ENCODE peak calls at places on chromosomes 1 and 21, in six cellular contexts. O is substantia nigra, A is heart right ventricle, H is pancreas, F is heart left ventricle, L is psoas muscle. P is an unnamed sample.

GRCh38 chr1:21596628-21597027 is 72.5 kb downstream of the RAP1GAP start:
- DNase-seq in O (no peak), A (no peak), H (no peak), F (no peak), L (no peak), P (no peak)

GRCh38 chr1:12629521-12629956 is 11.5 kb upstream of the DHRS3 start:
- DNase-seq in O (no peak), A (no peak), H (no peak), F (no peak), L (peak; percentile 17), P (no peak)

GRCh38 chr1:13543927-13544556 is 30.2 kb upstream of the LRRC38 start:
- DNase-seq in O (peak; percentile 18), A (peak; percentile 65), H (peak; percentile 25), F (peak; percentile 64), L (peak; percentile 87), P (no peak)

GRCh38 chr1:19463204-19463803 is 22.0 kb downstream of the CAPZB start:
- DNase-seq in O (no peak), A (no peak), H (no peak), F (no peak), L (no peak), P (no peak)

GRCh38 chr1:64624446-64624766 is 120.5 kb upstream of the RAVER2 start:
- DNase-seq in O (no peak), A (no peak), H (no peak), F (peak; percentile 21), L (no peak), P (no peak)

GRCh38 chr1:159239551-159240220 is 35.0 kb downstream of the ACKR1 start:
- DNase-seq in O (no peak), A (no peak), H (no peak), F (no peak), L (no peak), P (no peak)

GRCh38 chr1:179178965-179179364 is 50.5 kb downstream of the ABL2 start:
- DNase-seq in O (no peak), A (no peak), H (no peak), F (no peak), L (no peak), P (no peak)

GRCh38 chr1:102434421-102434820 is 437.7 kb upstream of the OLFM3 start:
- DNase-seq in O (no peak), A (no peak), H (no peak), F (no peak), L (no peak), P (no peak)

GRCh38 chr1:169109561-169110134 is 3.2 kb downstream of the ATP1B1 start:
- DNase-seq in O (no peak), A (no peak), H (peak; percentile 69), F (peak; percentile 70), L (no peak), P (no peak)

GRCh38 chr1:36520771-36521420 is 38.2 kb upstream of the CSF3R start:
- DNase-seq in O (no peak), A (no peak), H (no peak), F (no peak), L (no peak), P (no peak)

GRCh38 chr1:241423541-241424479 is 66.8 kb upstream of the RGS7 start:
- DNase-seq in O (no peak), A (peak; percentile 15), H (peak; percentile 12), F (no peak), L (no peak), P (no peak)

DNA sequence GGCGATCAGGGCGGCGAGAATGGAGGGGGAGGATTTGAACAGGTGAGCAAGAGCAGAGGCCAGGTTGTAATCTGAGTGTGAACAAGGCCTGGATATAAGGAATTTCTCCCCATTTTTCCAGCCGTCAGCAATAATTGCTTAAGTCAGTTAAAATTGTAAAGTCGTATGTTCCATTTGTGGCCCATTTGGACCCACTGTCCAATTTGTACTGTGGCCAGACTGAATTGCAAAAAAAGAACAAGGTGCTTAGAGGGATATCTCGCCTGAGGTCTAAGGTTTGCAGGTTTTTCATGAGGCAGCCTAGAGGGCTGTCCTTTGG is 1.0 kb downstream of the ERVH48-1 start:
- DNase-seq in O (no peak), A (no peak), H (no peak), F (no peak), L (no peak), P (no peak)
- H3K27ac ChIP-seq in O (peak overlapping the region; percentile 66), A (no peak overlapping the region), H (no peak overlapping the region), F (no peak overlapping the region), L (no peak overlapping the region), P (no peak overlapping the region)

GRCh38 chr21:40603774-40604173 is 243.2 kb downstream of the DSCAM start:
- DNase-seq in O (no peak), A (no peak), H (no peak), F (no peak), L (no peak), P (no peak)

GRCh38 chr21:40602105-40602504 is 244.9 kb downstream of the DSCAM start:
- DNase-seq in O (no peak), A (peak; percentile 13), H (no peak), F (no peak), L (no peak), P (no peak)

GRCh38 chr21:40605094-40605493 is 241.9 kb downstream of the DSCAM start:
- DNase-seq in O (no peak), A (no peak), H (no peak), F (no peak), L (no peak), P (no peak)

GRCh38 chr21:40606341-40606740 is 240.6 kb downstream of the DSCAM start:
- DNase-seq in O (no peak), A (no peak), H (peak; percentile 3), F (no peak), L (no peak), P (no peak)
- H3K27ac ChIP-seq in O (no peak overlapping the region), A (no peak overlapping the region), H (no peak overlapping the region), F (no peak overlapping the region), L (no peak overlapping the region), P (no peak overlapping the region)

GRCh38 chr1:226397955-226398636 is 9.8 kb downstream of the PARP1 start:
- DNase-seq in O (no peak), A (no peak), H (no peak), F (no peak), L (no peak), P (no peak)

GRCh38 chr1:226394461-226394860 is 13.4 kb downstream of the PARP1 start:
- DNase-seq in O (no peak), A (no peak), H (no peak), F (no peak), L (no peak), P (no peak)

GRCh38 chr1:226395753-226396152 is 12.1 kb downstream of the PARP1 start:
- DNase-seq in O (no peak), A (no peak), H (no peak), F (no peak), L (no peak), P (no peak)

GRCh38 chr1:226400519-226401406 is 7.1 kb downstream of the PARP1 start:
- DNase-seq in O (no peak), A (no peak), H (no peak), F (no peak), L (no peak), P (no peak)

GRCh38 chr1:226397011-226397926 is 10.6 kb downstream of the PARP1 start:
- DNase-seq in O (no peak), A (no peak), H (no peak), F (no peak), L (no peak), P (no peak)
- H3K27ac ChIP-seq in O (no peak overlapping the region), A (peak overlapping the region; percentile 43), H (no peak overlapping the region), F (peak overlapping the region; percentile 69), L (peak overlapping the region; percentile 58), P (no peak overlapping the region)

DNA sequence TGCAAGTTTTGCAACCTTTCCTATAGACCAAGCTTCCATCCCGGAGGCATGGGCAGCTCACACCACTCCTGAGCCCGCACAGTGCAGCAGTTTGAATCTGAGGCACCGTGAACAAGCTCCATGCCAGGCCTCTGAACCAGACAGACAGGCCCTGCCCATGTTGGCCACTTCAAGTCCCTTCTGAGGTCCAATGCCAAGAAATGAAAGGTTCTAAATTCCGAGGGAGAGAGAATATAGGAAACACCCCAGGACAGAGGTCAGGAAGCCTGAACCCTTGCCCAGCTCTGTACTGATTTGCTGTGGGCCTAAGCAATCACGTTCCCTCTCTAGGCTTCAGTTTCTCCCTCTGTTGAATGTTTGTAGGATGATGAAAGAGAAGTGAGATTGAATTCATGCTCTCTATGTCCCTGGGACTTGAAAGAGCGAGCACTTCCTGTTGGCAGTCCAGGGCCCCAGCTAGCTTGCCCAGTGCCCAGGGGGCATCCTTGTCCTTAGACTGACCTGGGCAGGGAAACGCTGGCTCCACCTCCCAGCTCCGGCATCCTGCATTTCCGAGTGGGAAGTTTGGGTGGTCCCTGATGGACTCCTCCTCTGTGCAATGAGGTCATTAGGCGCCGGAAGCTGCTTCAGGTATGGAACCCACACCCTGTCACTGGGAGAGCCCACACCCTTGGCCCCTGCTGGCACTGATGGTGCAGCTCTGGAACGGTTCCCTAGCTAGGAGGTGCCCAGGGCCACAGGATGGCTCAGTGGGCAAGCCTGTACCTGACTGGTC is 242.4 kb upstream of the TMEM51 start:
- DNase-seq in O (no peak), A (no peak), H (no peak), F (no peak), L (peak; percentile 21), P (no peak)
- H3K27ac ChIP-seq in O (no peak overlapping the region), A (no peak overlapping the region), H (peak overlapping the region; percentile 28), F (no peak overlapping the region), L (no peak overlapping the region), P (peak overlapping the region; percentile 93)

GRCh38 chr21:46151989-46152938 is 3.1 kb downstream of the FTCD start:
- DNase-seq in O (no peak), A (no peak), H (no peak), F (peak; percentile 13), L (no peak), P (no peak)
- H3K27ac ChIP-seq in O (no peak overlapping the region), A (no peak overlapping the region), H (no peak overlapping the region), F (no peak overlapping the region), L (no peak overlapping the region), P (no peak overlapping the region)

GRCh38 chr1:228866498-228866897 is 131.2 kb downstream of the RHOU start:
- DNase-seq in O (no peak), A (no peak), H (no peak), F (no peak), L (no peak), P (no peak)
- H3K27ac ChIP-seq in O (peak overlapping the region; percentile 39), A (no peak overlapping the region), H (no peak overlapping the region), F (no peak overlapping the region), L (no peak overlapping the region), P (no peak overlapping the region)

DNA sequence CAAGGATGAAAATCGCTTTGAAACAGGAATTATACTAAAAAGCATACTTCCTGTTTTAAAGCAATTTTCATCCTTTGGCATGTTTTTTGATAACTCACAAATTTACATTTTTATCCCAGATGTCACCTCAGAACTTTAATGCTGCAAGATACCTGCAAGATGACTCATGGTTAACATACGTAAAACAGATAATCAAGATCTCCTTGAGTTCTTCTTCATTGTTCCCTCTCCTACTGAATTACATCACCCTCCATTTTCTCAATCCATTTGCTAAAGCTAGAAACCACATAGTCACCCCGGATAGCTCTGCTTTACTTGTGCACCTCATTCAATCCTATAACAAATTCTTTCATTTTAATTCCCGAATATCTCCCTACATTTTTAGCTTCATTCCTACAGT is 1114.2 kb downstream of the PLA2G4A start:
- DNase-seq in O (no peak), A (no peak), H (no peak), F (no peak), L (no peak), P (no peak)
- H3K27ac ChIP-seq in O (no peak overlapping the region), A (no peak overlapping the region), H (no peak overlapping the region), F (no peak overlapping the region), L (no peak overlapping the region), P (no peak overlapping the region)

P was measured in epithelial cell of prostate.